ENCODE peak calls at places on chromosomes 13 and 19, in ten cellular contexts. One of them, this sample, is unnamed.

GRCh38 chr19:50858896-50859295 is 4.2 kb downstream of the KLK3 start:
- DNase-seq in mucosa of descending colon: peak
- DNase-seq in cardiac muscle cell: no peak
- DNase-seq in thyroid gland: no peak
- DNase-seq in tibial artery: no peak
- DNase-seq in epithelial cell of esophagus: no peak
- DNase-seq in MM.1S: no peak
- DNase-seq in Caco-2: no peak
- DNase-seq in fibroblast of mammary gland: no peak
- DNase-seq in cardiac fibroblast: no peak
- DNase-seq in this sample: no peak

GRCh38 chr13:100546713-100547405 is 41.7 kb downstream of the GGACT start:
- DNase-seq in mucosa of descending colon: no peak
- DNase-seq in cardiac muscle cell: no peak
- DNase-seq in thyroid gland: no peak
- DNase-seq in tibial artery: no peak
- DNase-seq in epithelial cell of esophagus: no peak
- DNase-seq in MM.1S: no peak
- DNase-seq in Caco-2: no peak
- DNase-seq in fibroblast of mammary gland: no peak
- DNase-seq in cardiac fibroblast: no peak
- DNase-seq in this sample: no peak

GRCh38 chr19:43664008-43664407 is 6.0 kb downstream of the PLAUR start:
- DNase-seq in mucosa of descending colon: no peak
- DNase-seq in cardiac muscle cell: no peak
- DNase-seq in thyroid gland: no peak
- DNase-seq in tibial artery: peak
- DNase-seq in epithelial cell of esophagus: no peak
- DNase-seq in MM.1S: peak
- DNase-seq in Caco-2: no peak
- DNase-seq in fibroblast of mammary gland: no peak
- DNase-seq in cardiac fibroblast: no peak
- DNase-seq in this sample: no peak

GRCh38 chr13:101307181-101307701 is 109.1 kb downstream of the NALCN start:
- DNase-seq in mucosa of descending colon: no peak
- DNase-seq in cardiac muscle cell: no peak
- DNase-seq in thyroid gland: peak
- DNase-seq in tibial artery: no peak
- DNase-seq in epithelial cell of esophagus: no peak
- DNase-seq in MM.1S: no peak
- DNase-seq in Caco-2: no peak
- DNase-seq in fibroblast of mammary gland: peak
- DNase-seq in cardiac fibroblast: peak
- DNase-seq in this sample: no peak

GRCh38 chr19:2415281-2415972 is 12.0 kb downstream of the TIMM13 start:
- DNase-seq in mucosa of descending colon: no peak
- DNase-seq in cardiac muscle cell: no peak
- DNase-seq in thyroid gland: no peak
- DNase-seq in tibial artery: no peak
- DNase-seq in epithelial cell of esophagus: no peak
- DNase-seq in MM.1S: no peak
- DNase-seq in Caco-2: no peak
- DNase-seq in fibroblast of mammary gland: no peak
- DNase-seq in cardiac fibroblast: no peak
- DNase-seq in this sample: no peak

GRCh38 chr19:32407004-32407992 is 1.7 kb downstream of the DPY19L3 start:
- DNase-seq in mucosa of descending colon: peak
- DNase-seq in cardiac muscle cell: no peak
- DNase-seq in thyroid gland: no peak
- DNase-seq in tibial artery: peak
- DNase-seq in epithelial cell of esophagus: peak
- DNase-seq in MM.1S: no peak
- DNase-seq in Caco-2: no peak
- DNase-seq in fibroblast of mammary gland: peak
- DNase-seq in cardiac fibroblast: peak
- DNase-seq in this sample: peak

GRCh38 chr19:2027361-2027760 is 11.8 kb upstream of the BTBD2 start:
- DNase-seq in mucosa of descending colon: no peak
- DNase-seq in cardiac muscle cell: no peak
- DNase-seq in thyroid gland: peak
- DNase-seq in tibial artery: peak
- DNase-seq in epithelial cell of esophagus: peak
- DNase-seq in MM.1S: no peak
- DNase-seq in Caco-2: no peak
- DNase-seq in fibroblast of mammary gland: peak
- DNase-seq in cardiac fibroblast: peak
- DNase-seq in this sample: no peak

GRCh38 chr13:50410921-50411712 is 395.9 kb downstream of the KCNRG start:
- DNase-seq in mucosa of descending colon: no peak
- DNase-seq in cardiac muscle cell: peak
- DNase-seq in thyroid gland: no peak
- DNase-seq in tibial artery: peak
- DNase-seq in epithelial cell of esophagus: peak
- DNase-seq in MM.1S: no peak
- DNase-seq in Caco-2: peak
- DNase-seq in fibroblast of mammary gland: peak
- DNase-seq in cardiac fibroblast: peak
- DNase-seq in this sample: peak

GRCh38 chr19:40467007-40467565 is 285 bp downstream of the SPTBN4 start:
- DNase-seq in mucosa of descending colon: peak
- DNase-seq in cardiac muscle cell: peak
- DNase-seq in thyroid gland: no peak
- DNase-seq in tibial artery: no peak
- DNase-seq in epithelial cell of esophagus: no peak
- DNase-seq in MM.1S: no peak
- DNase-seq in Caco-2: no peak
- DNase-seq in fibroblast of mammary gland: no peak
- DNase-seq in cardiac fibroblast: no peak
- DNase-seq in this sample: peak

GRCh38 chr13:53368948-53369347 is 340.3 kb downstream of the OLFM4 start:
- DNase-seq in mucosa of descending colon: no peak
- DNase-seq in cardiac muscle cell: no peak
- DNase-seq in thyroid gland: no peak
- DNase-seq in tibial artery: no peak
- DNase-seq in epithelial cell of esophagus: no peak
- DNase-seq in MM.1S: no peak
- DNase-seq in Caco-2: peak
- DNase-seq in fibroblast of mammary gland: no peak
- DNase-seq in cardiac fibroblast: no peak
- DNase-seq in this sample: no peak

GRCh38 chr13:104530741-104531140 is 1464.5 kb upstream of the SLC10A2 start:
- DNase-seq in mucosa of descending colon: no peak
- DNase-seq in cardiac muscle cell: no peak
- DNase-seq in thyroid gland: no peak
- DNase-seq in tibial artery: no peak
- DNase-seq in epithelial cell of esophagus: no peak
- DNase-seq in MM.1S: no peak
- DNase-seq in Caco-2: no peak
- DNase-seq in fibroblast of mammary gland: no peak
- DNase-seq in cardiac fibroblast: no peak
- DNase-seq in this sample: no peak

GRCh38 chr19:53945441-53945840 is 17.3 kb upstream of the CACNG8 start:
- DNase-seq in mucosa of descending colon: no peak
- DNase-seq in cardiac muscle cell: no peak
- DNase-seq in thyroid gland: no peak
- DNase-seq in tibial artery: no peak
- DNase-seq in epithelial cell of esophagus: no peak
- DNase-seq in MM.1S: no peak
- DNase-seq in Caco-2: no peak
- DNase-seq in fibroblast of mammary gland: peak
- DNase-seq in cardiac fibroblast: peak
- DNase-seq in this sample: no peak

GRCh38 chr13:41562083-41562482 is 104.7 kb downstream of the RGCC start:
- DNase-seq in mucosa of descending colon: no peak
- DNase-seq in cardiac muscle cell: no peak
- DNase-seq in thyroid gland: peak
- DNase-seq in tibial artery: no peak
- DNase-seq in epithelial cell of esophagus: peak
- DNase-seq in MM.1S: no peak
- DNase-seq in Caco-2: no peak
- DNase-seq in fibroblast of mammary gland: peak
- DNase-seq in cardiac fibroblast: peak
- DNase-seq in this sample: no peak

GRCh38 chr13:93220073-93220472 is 6.5 kb upstream of the GPC6 start:
- DNase-seq in mucosa of descending colon: no peak
- DNase-seq in cardiac muscle cell: no peak
- DNase-seq in thyroid gland: no peak
- DNase-seq in tibial artery: no peak
- DNase-seq in epithelial cell of esophagus: no peak
- DNase-seq in MM.1S: no peak
- DNase-seq in Caco-2: no peak
- DNase-seq in fibroblast of mammary gland: no peak
- DNase-seq in cardiac fibroblast: no peak
- DNase-seq in this sample: no peak

GRCh38 chr13:93218583-93218982 is 8.0 kb upstream of the GPC6 start:
- DNase-seq in mucosa of descending colon: no peak
- DNase-seq in cardiac muscle cell: no peak
- DNase-seq in thyroid gland: no peak
- DNase-seq in tibial artery: no peak
- DNase-seq in epithelial cell of esophagus: no peak
- DNase-seq in MM.1S: no peak
- DNase-seq in Caco-2: no peak
- DNase-seq in fibroblast of mammary gland: peak
- DNase-seq in cardiac fibroblast: no peak
- DNase-seq in this sample: no peak

GRCh38 chr13:93216122-93216521 is 10.5 kb upstream of the GPC6 start:
- DNase-seq in mucosa of descending colon: no peak
- DNase-seq in cardiac muscle cell: no peak
- DNase-seq in thyroid gland: no peak
- DNase-seq in tibial artery: no peak
- DNase-seq in epithelial cell of esophagus: no peak
- DNase-seq in MM.1S: no peak
- DNase-seq in Caco-2: no peak
- DNase-seq in fibroblast of mammary gland: no peak
- DNase-seq in cardiac fibroblast: no peak
- DNase-seq in this sample: no peak

DNA sequence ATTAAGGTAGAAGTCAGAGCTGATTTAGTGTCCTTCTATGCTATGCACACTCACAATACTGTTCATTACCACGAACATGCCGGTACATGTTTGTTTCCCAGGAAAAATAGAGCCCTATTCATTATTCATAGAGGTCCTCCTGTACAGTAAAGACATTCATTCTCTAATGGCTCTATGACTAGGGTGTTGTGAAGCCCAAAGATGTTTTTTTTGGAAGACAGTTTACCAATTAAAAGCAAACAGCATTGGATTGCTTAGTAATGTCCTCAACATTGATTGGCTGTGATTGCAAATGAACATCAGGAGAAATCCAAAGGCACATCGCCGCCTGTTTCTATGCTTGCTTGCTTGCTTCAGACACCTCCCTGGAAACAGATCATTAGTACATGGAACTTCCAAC is 8.9 kb upstream of the GPC6 start:
- DNase-seq in mucosa of descending colon: no peak
- DNase-seq in cardiac muscle cell: no peak
- DNase-seq in thyroid gland: no peak
- DNase-seq in tibial artery: no peak
- DNase-seq in epithelial cell of esophagus: peak
- DNase-seq in MM.1S: no peak
- DNase-seq in Caco-2: no peak
- DNase-seq in fibroblast of mammary gland: peak
- DNase-seq in cardiac fibroblast: no peak
- DNase-seq in this sample: no peak
- H3K4me3 ChIP-seq in mucosa of descending colon: no peak
- H3K4me3 ChIP-seq in cardiac muscle cell: no peak
- H3K4me3 ChIP-seq in thyroid gland: no peak
- H3K4me3 ChIP-seq in tibial artery: no peak
- H3K4me3 ChIP-seq in epithelial cell of esophagus: no peak
- H3K4me3 ChIP-seq in MM.1S: no peak
- H3K4me3 ChIP-seq in Caco-2: no peak
- H3K4me3 ChIP-seq in fibroblast of mammary gland: no peak
- H3K4me3 ChIP-seq in cardiac fibroblast: no peak
- H3K4me3 ChIP-seq in this sample: no peak

DNA sequence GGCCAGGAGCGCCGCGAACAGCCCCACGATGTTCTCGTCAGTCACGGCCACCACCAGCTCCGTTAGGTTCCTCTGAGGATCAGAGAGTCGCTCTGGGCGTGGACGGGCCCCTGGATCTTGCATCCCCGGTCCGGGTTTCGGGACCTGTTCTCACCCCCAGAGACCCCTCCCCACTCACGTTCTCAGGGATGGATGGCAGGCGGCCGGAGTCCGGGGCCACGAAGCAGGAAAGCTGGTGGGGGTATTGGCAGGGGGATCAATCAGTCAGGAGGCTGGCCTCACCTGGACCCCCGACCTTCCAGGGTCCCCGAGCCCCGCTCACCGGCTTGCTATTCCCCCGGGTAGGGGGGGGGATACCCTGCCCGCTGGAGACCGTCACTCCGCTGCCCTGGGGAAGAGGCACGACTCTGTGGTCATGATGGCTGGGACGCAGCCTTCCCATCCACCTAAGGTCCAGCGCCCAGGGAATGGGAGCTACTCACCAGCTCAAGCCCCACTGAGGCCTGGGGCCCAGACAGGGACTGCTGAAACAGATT is 4.6 kb downstream of the DENND1C start:
- DNase-seq in mucosa of descending colon: no peak
- DNase-seq in cardiac muscle cell: no peak
- DNase-seq in thyroid gland: no peak
- DNase-seq in tibial artery: no peak
- DNase-seq in epithelial cell of esophagus: no peak
- DNase-seq in MM.1S: no peak
- DNase-seq in Caco-2: no peak
- DNase-seq in fibroblast of mammary gland: no peak
- DNase-seq in cardiac fibroblast: no peak
- DNase-seq in this sample: no peak
- H3K4me3 ChIP-seq in mucosa of descending colon: no peak
- H3K4me3 ChIP-seq in cardiac muscle cell: peak
- H3K4me3 ChIP-seq in thyroid gland: no peak
- H3K4me3 ChIP-seq in tibial artery: no peak
- H3K4me3 ChIP-seq in epithelial cell of esophagus: peak
- H3K4me3 ChIP-seq in MM.1S: no peak
- H3K4me3 ChIP-seq in Caco-2: peak
- H3K4me3 ChIP-seq in fibroblast of mammary gland: no peak
- H3K4me3 ChIP-seq in cardiac fibroblast: no peak
- H3K4me3 ChIP-seq in this sample: no peak

DNA sequence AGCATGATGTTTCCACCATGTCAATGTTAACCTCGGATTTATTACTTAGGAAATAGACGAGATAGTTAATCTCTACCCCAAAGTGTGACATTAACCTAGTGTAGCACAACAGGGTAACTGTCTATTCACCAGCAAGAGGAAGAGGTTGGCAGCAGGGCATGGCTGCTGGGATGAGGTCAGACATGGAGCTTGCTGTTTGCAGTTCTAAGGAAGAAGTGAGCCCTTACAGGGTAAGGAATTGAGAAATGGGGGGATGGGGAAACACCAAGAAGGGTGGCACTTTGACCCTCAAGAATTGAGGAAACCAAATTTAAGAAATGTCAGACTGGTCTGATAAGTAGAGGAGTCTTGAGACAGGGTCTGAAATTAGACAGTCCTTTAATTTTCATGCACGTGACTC is 62.4 kb downstream of the MBD3L2B start:
- DNase-seq in mucosa of descending colon: no peak
- DNase-seq in cardiac muscle cell: no peak
- DNase-seq in thyroid gland: no peak
- DNase-seq in tibial artery: no peak
- DNase-seq in epithelial cell of esophagus: no peak
- DNase-seq in MM.1S: no peak
- DNase-seq in Caco-2: no peak
- DNase-seq in fibroblast of mammary gland: no peak
- DNase-seq in cardiac fibroblast: no peak
- DNase-seq in this sample: no peak
- H3K4me3 ChIP-seq in mucosa of descending colon: no peak
- H3K4me3 ChIP-seq in cardiac muscle cell: no peak
- H3K4me3 ChIP-seq in thyroid gland: no peak
- H3K4me3 ChIP-seq in tibial artery: no peak
- H3K4me3 ChIP-seq in epithelial cell of esophagus: no peak
- H3K4me3 ChIP-seq in MM.1S: no peak
- H3K4me3 ChIP-seq in Caco-2: no peak
- H3K4me3 ChIP-seq in fibroblast of mammary gland: no peak
- H3K4me3 ChIP-seq in cardiac fibroblast: no peak
- H3K4me3 ChIP-seq in this sample: no peak

GRCh38 chr19:28882818-28883217 is 330.1 kb downstream of the UQCRFS1 start:
- DNase-seq in mucosa of descending colon: no peak
- DNase-seq in cardiac muscle cell: no peak
- DNase-seq in thyroid gland: no peak
- DNase-seq in tibial artery: no peak
- DNase-seq in epithelial cell of esophagus: no peak
- DNase-seq in MM.1S: no peak
- DNase-seq in Caco-2: no peak
- DNase-seq in fibroblast of mammary gland: no peak
- DNase-seq in cardiac fibroblast: no peak
- DNase-seq in this sample: no peak
- H3K4me3 ChIP-seq in mucosa of descending colon: no peak
- H3K4me3 ChIP-seq in cardiac muscle cell: no peak
- H3K4me3 ChIP-seq in thyroid gland: no peak
- H3K4me3 ChIP-seq in tibial artery: no peak
- H3K4me3 ChIP-seq in epithelial cell of esophagus: no peak
- H3K4me3 ChIP-seq in MM.1S: no peak
- H3K4me3 ChIP-seq in Caco-2: no peak
- H3K4me3 ChIP-seq in fibroblast of mammary gland: no peak
- H3K4me3 ChIP-seq in cardiac fibroblast: no peak
- H3K4me3 ChIP-seq in this sample: no peak